ENCODE peak calls at places on chromosomes 7 and 10, in four cellular contexts. Y is H1, I is GM12878, K is K562. A is an unnamed sample.
A peak's percentile ranks its signal among the peaks of the same experiment; 100 is the strongest.

GRCh38 chr7:22348379-22348778 is 8.6 kb downstream of the RAPGEF5 start:
- DNase-seq in I (no peak), Y (no peak), K (peak; percentile 34), A (no peak)

GRCh38 chr7:70353310-70353947 is 755.2 kb downstream of the AUTS2 start:
- DNase-seq in K (no peak), I (no peak), Y (no peak), A (peak; percentile 78)

GRCh38 chr10:85175635-85176034 is 847.2 kb downstream of the CCSER2 start:
- DNase-seq in K (no peak), I (no peak), Y (peak; percentile 9), A (no peak)

GRCh38 chr10:1095498-1095897 is 39.3 kb downstream of the WDR37 start:
- DNase-seq in K (no peak), I (no peak), Y (no peak), A (no peak)

GRCh38 chr10:103696411-103697145 is 158.8 kb downstream of the SH3PXD2A start:
- DNase-seq in K (peak; percentile 89), Y (peak; percentile 53), I (no peak), A (peak; percentile 46)

GRCh38 chr10:104580321-104580720 is 60.8 kb upstream of the SORCS3 start:
- DNase-seq in Y (no peak), I (no peak), K (no peak), A (no peak)

GRCh38 chr7:139699640-139700504 is 77.9 kb downstream of the HIPK2 start:
- DNase-seq in Y (no peak), I (no peak), K (peak; percentile 56), A (no peak)

GRCh38 chr7:44259547-44260457 is 59.0 kb downstream of the YKT6 start:
- DNase-seq in K (no peak), Y (no peak), I (no peak), A (no peak)

GRCh38 chr7:55247466-55247865 is 117.7 kb upstream of the LANCL2 start:
- DNase-seq in I (no peak), K (no peak), Y (no peak), A (no peak)

GRCh38 chr10:107899663-107900062 is 735.2 kb upstream of the SORCS1 start:
- DNase-seq in Y (no peak), I (no peak), K (no peak), A (no peak)

GRCh38 chr10:2611603-2612002 is 455.7 kb upstream of the PFKP start:
- DNase-seq in Y (no peak), K (no peak), I (no peak), A (peak; percentile 24)

GRCh38 chr7:133352430-133352829 is 99.6 kb downstream of the EXOC4 start:
- DNase-seq in I (no peak), Y (no peak), K (no peak), A (no peak)

GRCh38 chr7:2175091-2175490 is 57.7 kb downstream of the MAD1L1 start:
- DNase-seq in I (no peak), Y (no peak), K (no peak), A (no peak)

GRCh38 chr10:33616921-33617320 is 282.5 kb upstream of the NRP1 start:
- DNase-seq in K (no peak), I (no peak), Y (no peak), A (no peak)

GRCh38 chr7:116952640-116953371 is 495 bp upstream of the ST7 start:
- DNase-seq in K (peak; percentile 57), Y (no peak), I (no peak), A (peak; percentile 54)

GRCh38 chr10:110409926-110410325 is 87.8 kb upstream of the DUSP5 start:
- DNase-seq in K (no peak), Y (no peak), I (no peak), A (no peak)

GRCh38 chr10:20271490-20271889 is 455.3 kb downstream of the PLXDC2 start:
- DNase-seq in Y (no peak), K (no peak), I (no peak), A (peak; percentile 4)

GRCh38 chr10:96987842-96988175 is 155.7 kb downstream of the LCOR start:
- DNase-seq in I (no peak), Y (no peak), K (no peak), A (no peak)

GRCh38 chr7:133139350-133139749 is 57.5 kb upstream of the CHCHD3 start:
- DNase-seq in K (peak; percentile 28), I (no peak), Y (peak; percentile 21), A (no peak)

GRCh38 chr10:27319752-27320561 is 79.4 kb upstream of the ACBD5 start:
- DNase-seq in K (peak; percentile 10), Y (no peak), I (no peak), A (peak; percentile 23)

GRCh38 chr7:91789086-91789485 is 91.4 kb downstream of the MTERF1 start:
- DNase-seq in I (no peak), Y (no peak), K (no peak), A (no peak)

GRCh38 chr7:52826515-52826914 is 208.9 kb upstream of the POM121L12 start:
- DNase-seq in K (no peak), Y (no peak), I (peak; percentile 2), A (no peak)

GRCh38 chr10:4851846-4852245 is 25.8 kb downstream of the AKR1E2 start:
- DNase-seq in K (no peak), I (no peak), Y (no peak), A (no peak)

GRCh38 chr7:90064370-90064769 is 89.9 kb upstream of the STEAP1 start:
- DNase-seq in I (no peak), Y (no peak), K (no peak), A (no peak)

GRCh38 chr10:113706623-113707022 is 26.9 kb downstream of the CASP7 start:
- DNase-seq in Y (no peak), I (no peak), K (no peak), A (no peak)

GRCh38 chr10:93198401-93199175 is 124.9 kb downstream of the CYP26A1 start:
- DNase-seq in I (no peak), K (no peak), Y (no peak), A (no peak)

GRCh38 chr7:18320971-18321567 is 174.5 kb upstream of the HDAC9 start:
- DNase-seq in K (peak; percentile 22), I (no peak), Y (no peak), A (peak; percentile 31)

GRCh38 chr7:8185907-8186306 is 76.1 kb downstream of the ICA1 start:
- DNase-seq in K (no peak), Y (no peak), I (no peak), A (no peak)

GRCh38 chr10:99788598-99789259 is 6.3 kb downstream of the ABCC2 start:
- DNase-seq in K (no peak), I (no peak), Y (no peak), A (no peak)

GRCh38 chr10:12061124-12061523 is 7.6 kb upstream of the DHTKD1 start:
- DNase-seq in K (no peak), I (no peak), Y (no peak), A (no peak)

GRCh38 chr10:59240581-59241183 is 64.2 kb downstream of the PHYHIPL start:
- DNase-seq in K (peak; percentile 25), Y (no peak), I (no peak), A (peak; percentile 23)

GRCh38 chr7:92421676-92422435 is 25.4 kb upstream of the GATAD1 start:
- DNase-seq in Y (no peak), K (peak; percentile 33), I (no peak), A (peak; percentile 40)

GRCh38 chr10:73413108-73413527 is 740 bp downstream of the ANXA7 start:
- DNase-seq in K (peak; percentile 61), I (peak; percentile 41), Y (no peak), A (peak; percentile 48)
- TF ChIP-seq NRF1 in K (peak; percentile 84), I (no peak), Y (no peak), A (no peak)

DNA sequence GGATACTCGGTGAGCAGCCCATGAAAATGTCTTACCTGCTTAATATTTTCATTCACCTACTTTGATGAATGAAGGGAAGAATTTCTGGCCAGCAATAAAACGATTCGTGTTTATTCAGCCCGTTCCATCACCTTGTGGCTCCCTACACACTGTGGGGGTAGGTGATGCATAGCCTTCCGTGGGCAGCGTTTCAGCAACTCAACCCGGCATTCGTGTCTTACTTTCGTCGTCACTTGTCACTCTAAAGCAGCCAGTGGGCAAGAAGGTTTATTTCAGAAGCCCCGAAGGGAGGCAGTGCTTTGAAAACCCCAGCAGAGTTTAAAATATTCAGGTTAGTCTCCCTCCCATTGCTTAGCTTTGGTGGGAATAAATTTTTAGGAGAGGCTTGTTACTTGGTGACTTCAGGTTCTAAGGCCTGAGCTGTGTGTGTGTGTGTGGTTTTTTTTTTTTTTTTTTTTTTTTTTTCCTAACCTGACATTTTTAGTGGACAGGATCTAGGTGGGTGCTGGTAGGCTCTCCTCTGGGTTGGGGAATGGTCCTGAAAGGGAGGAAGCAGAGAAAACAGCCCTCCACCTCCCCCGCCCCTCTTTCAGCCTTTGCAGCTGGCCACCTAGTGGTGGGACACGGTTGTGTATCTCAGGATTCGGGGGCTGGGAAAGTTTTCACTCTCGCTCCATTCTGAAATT is 1.8 kb downstream of the GRK5 start:
- DNase-seq in K (peak; percentile 63), I (no peak), Y (no peak), A (peak; percentile 71)
- TF ChIP-seq NRF1 in K (no peak), I (no peak), Y (no peak), A (no peak)

GRCh38 chr7:74173074-74173473 is 1.1 kb upstream of the EIF4H start:
- DNase-seq in I (no peak), Y (no peak), K (no peak), A (no peak)
- TF ChIP-seq NRF1 in I (no peak), Y (no peak), K (peak; percentile 36), A (no peak)

DNA sequence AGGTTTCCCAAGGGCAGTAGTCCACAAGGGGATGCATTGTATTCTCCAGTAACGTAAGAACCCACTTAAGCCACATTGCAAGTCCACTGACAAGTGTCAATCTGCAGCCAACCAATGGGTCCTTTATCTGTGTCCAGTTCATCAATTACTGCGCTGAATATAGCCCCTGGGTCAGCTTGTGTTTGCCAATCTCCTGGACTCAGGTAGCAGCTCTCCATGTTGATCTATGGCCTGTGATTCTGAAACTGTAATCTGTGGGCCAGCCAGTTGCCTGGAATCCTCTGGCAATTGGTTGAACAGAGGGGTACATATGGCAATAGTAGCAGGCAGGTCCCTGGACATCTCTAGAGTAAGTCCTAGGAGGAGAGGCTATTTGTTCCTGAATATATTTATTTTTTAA is 8.8 kb upstream of the TMEM248 start:
- DNase-seq in Y (no peak), K (no peak), I (no peak), A (no peak)
- TF ChIP-seq NRF1 in Y (no peak), K (no peak), I (no peak), A (no peak)